ENCODE peak calls at places on chromosomes 6 and 20, in ten cellular contexts. Z, N, E, I, V, R, Q, O, Y and T are unnamed samples. For H3K4me1, the result is how much of the 10 kb centered on the place peaks cover.

GRCh38 chr6:148888853-148889252 is 142.0 kb downstream of the UST start:
- DNase-seq in Z (peak), O (no peak), V (no peak), Y (no peak), E (no peak), N (no peak), Q (no peak), I (no peak), R (no peak), T (no peak)

GRCh38 chr20:61965606-61966491 is 99.8 kb downstream of the TAF4 start:
- DNase-seq in E (no peak), V (no peak), Z (no peak), Q (peak), R (peak), Y (no peak), O (no peak), N (no peak), I (no peak), T (no peak)

GRCh38 chr6:155093430-155093829 is 98.3 kb downstream of the TIAM2 start:
- DNase-seq in Q (no peak), O (no peak), Y (no peak), Z (no peak), V (no peak), I (no peak), N (no peak), E (no peak), R (no peak), T (no peak)

GRCh38 chr6:8108031-8108660 is 5.8 kb upstream of the EEF1E1 start:
- DNase-seq in N (peak), I (peak), Y (no peak), V (no peak), O (no peak), Q (no peak), Z (peak), E (no peak), R (no peak), T (peak)

GRCh38 chr6:44016131-44016870 is 111.0 kb downstream of the MRPL14 start:
- DNase-seq in N (no peak), E (no peak), O (no peak), R (no peak), Y (no peak), Z (peak), Q (no peak), V (no peak), I (no peak), T (peak)

GRCh38 chr6:157274471-157275226 is 48.7 kb downstream of the TMEM242 start:
- DNase-seq in Z (peak), O (peak), N (peak), Y (peak), Q (peak), E (peak), R (peak), V (peak), I (peak), T (peak)

GRCh38 chr6:53608386-53608785 is 57.2 kb downstream of the KLHL31 start:
- DNase-seq in O (no peak), Z (no peak), Y (no peak), E (no peak), I (no peak), N (no peak), Q (no peak), V (no peak), R (no peak), T (no peak)

GRCh38 chr6:168526841-168527281 is 85.9 kb downstream of the SMOC2 start:
- DNase-seq in E (peak), I (no peak), O (no peak), Q (peak), Z (no peak), R (peak), N (no peak), Y (no peak), V (peak), T (no peak)

GRCh38 chr6:169918239-169918953 is 167.0 kb downstream of the ERMARD start:
- DNase-seq in Q (no peak), Z (no peak), V (no peak), N (no peak), Y (no peak), E (no peak), R (no peak), I (no peak), O (no peak), T (no peak)

GRCh38 chr20:49186535-49187329 is 1.4 kb downstream of the STAU1 start:
- DNase-seq in Y (peak), Q (no peak), Z (peak), E (peak), N (no peak), R (peak), I (peak), V (no peak), O (peak), T (peak)

GRCh38 chr20:38859070-38859690 is 53.7 kb downstream of the PPP1R16B start:
- DNase-seq in I (no peak), R (no peak), V (no peak), Z (no peak), N (no peak), Q (no peak), O (no peak), E (no peak), Y (no peak), T (no peak)

GRCh38 chr6:81401970-81402690 is 350.4 kb downstream of the TENT5A start:
- DNase-seq in I (no peak), E (no peak), Q (no peak), N (no peak), V (no peak), R (no peak), Z (peak), Y (no peak), O (no peak), T (no peak)

GRCh38 chr6:105346052-105346451 is 56.8 kb downstream of the PREP start:
- DNase-seq in O (no peak), I (no peak), N (no peak), Z (peak), Y (no peak), V (no peak), R (no peak), Q (no peak), E (no peak), T (no peak)

GRCh38 chr20:49045440-49046086 is 549 bp upstream of the CSE1L start:
- DNase-seq in I (no peak), N (no peak), Q (no peak), O (no peak), Z (peak), E (peak), R (no peak), V (no peak), Y (peak), T (peak)

GRCh38 chr20:14609328-14610221 is 272.2 kb upstream of the FLRT3 start:
- DNase-seq in Y (no peak), E (no peak), Z (no peak), R (no peak), V (no peak), Q (no peak), I (no peak), O (no peak), N (no peak), T (no peak)

GRCh38 chr20:62305765-62306431 is 3.1 kb downstream of the ADRM1 start:
- DNase-seq in O (no peak), V (no peak), E (no peak), N (no peak), I (no peak), Z (no peak), R (no peak), Y (no peak), Q (no peak), T (no peak)

GRCh38 chr20:25148982-25149846 is 46.3 kb upstream of the ENTPD6 start:
- DNase-seq in Z (no peak), E (no peak), O (no peak), I (no peak), Q (no peak), V (no peak), Y (no peak), R (no peak), N (no peak), T (no peak)

GRCh38 chr6:166707045-166707444 is 80.0 kb upstream of the RPS6KA2 start:
- DNase-seq in O (no peak), R (no peak), V (no peak), Q (no peak), E (peak), Y (peak), I (peak), Z (peak), N (no peak), T (peak)

GRCh38 chr6:45836984-45837383 is 178.7 kb downstream of the CLIC5 start:
- DNase-seq in Y (no peak), V (no peak), I (no peak), E (no peak), Z (no peak), O (no peak), N (no peak), R (no peak), Q (no peak), T (no peak)

GRCh38 chr6:24855389-24856245 is 56.9 kb upstream of the ARMH2 start:
- DNase-seq in N (peak), Q (no peak), V (peak), R (peak), I (peak), Y (no peak), Z (peak), O (no peak), E (peak), T (peak)

GRCh38 chr6:150046943-150047342 is 21.6 kb upstream of the RAET1L start:
- DNase-seq in Q (no peak), O (no peak), R (no peak), V (no peak), I (no peak), N (no peak), Z (no peak), E (no peak), Y (no peak), T (no peak)

GRCh38 chr6:70725817-70726413 is 58.2 kb downstream of the SMAP1 start:
- DNase-seq in Y (no peak), I (no peak), N (no peak), O (no peak), E (no peak), Z (peak), R (no peak), V (no peak), Q (no peak), T (no peak)

GRCh38 chr6:155782320-155782730 is 326.7 kb upstream of the NOX3 start:
- DNase-seq in E (peak), Y (no peak), R (no peak), I (peak), O (no peak), N (peak), Z (peak), V (no peak), Q (no peak), T (peak)

GRCh38 chr6:151993364-151993763 is 185.9 kb downstream of the ESR1 start:
- DNase-seq in Q (no peak), R (peak), V (no peak), I (no peak), Z (no peak), O (no peak), E (no peak), Y (no peak), N (no peak), T (peak)

GRCh38 chr20:18571578-18571977 is 4.3 kb downstream of the SMIM26 start:
- DNase-seq in Q (no peak), N (no peak), O (no peak), E (no peak), R (no peak), I (no peak), V (no peak), Y (no peak), Z (no peak), T (no peak)

GRCh38 chr20:4937422-4938319 is 63.6 kb downstream of the SLC23A2 start:
- DNase-seq in E (peak), O (no peak), R (no peak), Q (no peak), Y (no peak), Z (peak), V (no peak), I (no peak), N (no peak), T (no peak)

GRCh38 chr20:50286174-50286511 is 95.5 kb downstream of the CEBPB start:
- DNase-seq in Y (no peak), Q (no peak), N (no peak), E (no peak), Z (no peak), V (no peak), O (no peak), I (no peak), R (no peak), T (no peak)

GRCh38 chr20:50286609-50287008 is 96.0 kb downstream of the CEBPB start:
- DNase-seq in E (no peak), Z (peak), V (peak), R (peak), O (no peak), N (no peak), Q (no peak), I (peak), Y (no peak), T (peak)

GRCh38 chr20:50288128-50288623 is 97.5 kb downstream of the CEBPB start:
- DNase-seq in R (no peak), Q (no peak), O (no peak), N (no peak), I (no peak), V (no peak), E (no peak), Z (no peak), Y (no peak), T (no peak)

GRCh38 chr20:50285376-50286173 is 94.9 kb downstream of the CEBPB start:
- DNase-seq in O (no peak), N (no peak), I (no peak), Q (no peak), Y (no peak), V (peak), E (no peak), R (peak), Z (peak), T (peak)

DNA sequence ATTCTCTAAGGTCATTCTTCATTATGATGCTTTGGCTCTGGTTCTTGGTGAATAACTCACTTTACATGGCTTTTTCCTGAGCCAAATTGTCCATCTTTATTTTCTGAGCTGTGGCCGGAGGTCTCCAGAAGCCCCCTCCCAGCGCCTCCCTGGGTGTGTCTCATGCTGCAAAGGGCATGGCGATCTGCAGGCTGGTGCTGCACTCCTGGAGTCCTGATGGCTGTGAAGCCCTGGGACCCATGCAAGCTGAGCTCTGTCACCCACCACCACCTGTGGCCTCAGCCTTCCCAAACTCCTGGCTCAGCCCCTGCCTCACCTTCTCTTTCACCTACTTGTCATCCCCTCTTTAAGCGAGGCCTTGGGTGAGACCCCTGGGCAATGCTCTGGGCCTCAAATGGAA is 96.9 kb downstream of the CEBPB start:
- DNase-seq in E (no peak), Y (no peak), R (peak), O (no peak), Z (no peak), V (no peak), N (no peak), I (no peak), Q (no peak), T (no peak)
- H3K4me1 ChIP-seq in E (half or more), Y (under half), R (under half), O (under half), Z (under half), V (under half), N (half or more), I (half or more), Q (under half), T (half or more)

GRCh38 chr20:63973160-63973479 is 3.4 kb upstream of the ZNF512B start:
- DNase-seq in N (no peak), R (no peak), O (no peak), Q (no peak), I (no peak), Z (no peak), E (no peak), V (no peak), Y (no peak), T (no peak)
- H3K4me3 ChIP-seq in N (no peak), R (no peak), O (no peak), Q (no peak), I (no peak), Z (no peak), E (no peak), V (no peak), Y (no peak), T (no peak)

GRCh38 chr6:87155272-87155919 is at the start of gene ZNF292:
- DNase-seq in Q (peak), R (peak), Y (peak), E (peak), I (peak), N (peak), Z (peak), O (peak), V (peak), T (peak)
- TF ChIP-seq POLR2A in Q (peak), R (peak), Y (peak), E (no peak), I (peak), N (no peak), Z (peak), O (peak), V (peak), T (peak)

DNA sequence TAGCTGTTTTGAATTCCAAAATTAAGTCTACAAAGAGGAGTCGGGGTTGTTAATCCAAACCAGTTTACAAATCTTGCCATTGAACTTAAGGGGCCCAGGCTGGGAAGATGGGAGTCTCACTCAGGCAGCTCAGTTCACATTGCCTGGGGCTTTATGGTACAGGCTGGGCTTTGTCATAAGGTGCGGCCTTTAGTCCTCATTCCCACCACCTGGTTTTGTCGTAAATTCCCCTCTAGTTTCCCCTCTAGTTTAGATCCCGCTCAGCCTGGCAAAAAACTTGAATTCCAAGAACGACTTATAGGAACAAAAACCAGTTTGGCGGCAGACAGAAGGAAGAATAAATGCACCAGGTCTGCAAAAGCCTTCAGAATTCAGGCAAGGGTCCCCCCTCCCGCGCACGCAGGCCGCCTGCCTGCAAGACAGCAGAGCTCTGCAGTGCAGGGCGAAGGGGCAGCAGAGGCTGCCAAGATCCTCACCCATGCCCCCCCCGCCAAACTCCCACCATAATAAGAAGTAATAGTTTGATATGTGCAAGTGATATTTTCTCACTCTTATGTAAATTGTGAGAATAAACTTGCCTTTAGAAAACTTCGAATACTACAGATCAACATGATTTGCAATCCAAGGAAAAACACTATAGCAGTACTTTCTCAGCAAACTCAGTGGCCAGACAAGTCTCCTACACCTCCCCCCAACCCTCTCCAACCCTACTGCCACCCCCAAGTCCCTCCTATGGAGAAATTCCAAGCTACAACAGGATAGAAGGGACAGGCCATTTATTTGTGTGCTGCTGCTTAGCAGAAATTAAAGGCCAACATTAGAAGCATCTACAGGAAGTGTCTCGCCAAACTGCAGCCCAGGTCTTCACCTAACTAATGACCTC is 4.0 kb downstream of the BMP7 start:
- DNase-seq in N (no peak), V (no peak), O (no peak), Q (no peak), E (no peak), Z (no peak), Y (no peak), R (no peak), I (no peak), T (no peak)
- H3K4me1 ChIP-seq in N (under half), V (under half), O (under half), Q (under half), E (half or more), Z (under half), Y (under half), R (under half), I (under half), T (under half)

DNA sequence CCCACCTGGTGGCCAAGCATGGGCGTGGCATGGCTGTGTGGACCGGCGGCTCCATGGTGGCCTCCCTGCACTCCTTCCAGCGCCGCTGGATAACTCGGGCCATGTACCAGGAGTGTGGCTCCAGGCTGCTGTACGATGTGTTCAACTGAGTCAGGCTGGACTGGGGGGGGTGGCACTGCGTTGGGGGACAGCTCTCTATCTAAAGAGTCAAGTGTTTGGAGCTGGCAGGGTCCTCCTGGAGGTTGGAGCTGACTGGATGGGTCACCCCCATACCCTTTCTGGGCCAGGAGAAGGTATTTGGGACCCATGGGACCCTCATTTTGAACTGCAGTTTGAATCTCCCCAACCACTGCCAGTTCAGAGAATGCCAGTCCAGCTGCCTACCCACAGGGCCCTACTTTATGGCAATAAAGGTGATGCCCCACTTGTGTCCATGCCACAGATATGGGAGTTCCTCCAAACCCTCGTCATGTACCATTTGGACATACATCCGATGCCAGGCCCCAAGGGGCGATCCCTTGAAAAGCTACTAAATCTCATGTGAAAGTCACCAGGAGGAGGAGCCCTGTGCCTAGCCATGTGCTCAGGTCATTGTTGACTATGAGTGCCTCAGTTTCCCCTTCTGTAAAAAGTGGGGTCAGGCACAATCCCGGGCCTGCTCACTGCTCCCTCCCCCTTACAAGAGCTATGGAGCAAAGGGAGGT is 1.5 kb downstream of the ACTL10 start:
- DNase-seq in Z (no peak), V (peak), N (no peak), E (peak), Y (peak), Q (peak), I (peak), O (no peak), R (peak), T (peak)
- H3K4me3 ChIP-seq in Z (no peak), V (peak), N (no peak), E (peak), Y (peak), Q (peak), I (no peak), O (peak), R (peak), T (no peak)

DNA sequence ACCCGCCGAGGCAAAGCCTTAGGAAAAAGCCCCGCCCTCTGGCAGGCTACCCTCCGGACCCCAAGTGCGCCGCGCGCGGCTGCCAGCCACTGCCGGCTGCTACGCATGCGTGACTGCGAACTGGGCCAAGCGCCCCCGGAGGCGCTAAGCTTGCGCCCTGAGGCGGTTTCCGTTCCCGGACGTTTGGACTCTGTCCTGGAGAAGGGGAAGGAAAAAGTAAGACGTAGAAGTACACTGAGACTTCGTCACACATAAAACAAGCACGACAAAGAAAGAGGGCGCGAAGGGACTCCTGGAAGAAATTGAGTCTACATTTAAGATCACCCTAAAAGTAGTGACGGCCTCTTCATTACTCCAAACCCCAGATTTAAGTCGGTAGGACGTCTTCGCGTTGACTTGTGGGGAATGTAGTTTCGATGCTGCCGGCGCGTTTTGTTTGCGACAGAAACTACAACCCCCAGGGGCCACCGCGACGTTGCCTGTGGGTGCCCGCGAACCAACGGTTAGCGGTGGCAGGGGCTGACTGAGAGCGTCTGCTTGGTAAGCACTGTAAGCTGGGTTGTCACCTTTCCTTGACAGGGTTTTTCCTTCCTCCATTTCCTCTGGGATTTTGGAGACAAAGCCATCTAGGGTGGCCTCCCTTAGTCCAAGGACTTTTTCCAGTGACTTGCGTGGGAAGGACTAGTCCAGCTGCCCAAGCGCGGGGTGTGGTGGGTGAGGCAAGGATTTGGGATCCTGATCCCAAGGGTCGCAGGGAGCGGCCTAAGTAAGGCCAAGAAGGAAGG is at the start of gene CEP57L1:
- DNase-seq in Z (peak), E (peak), N (peak), I (peak), Y (peak), Q (peak), O (peak), R (peak), V (peak), T (peak)
- TF ChIP-seq POLR2A in Z (peak), E (peak), N (peak), I (peak), Y (peak), Q (peak), O (peak), R (peak), V (peak), T (no peak)